ENCODE peak calls at places on chromosomes 5 and 9, in ten cellular contexts. E, H, M, R, I, D, O, V, X and K are unnamed samples.

GRCh38 chr5:134086943-134087305 is 27.6 kb upstream of the TCF7 start:
- DNase-seq in E (no peak), H (no peak), M (no peak), R (no peak), I (no peak), D (no peak), O (no peak), V (no peak), X (no peak), K (no peak)

GRCh38 chr9:110650261-110650660 is 18.3 kb upstream of the MUSK start:
- DNase-seq in E (no peak), H (no peak), M (peak), R (peak), I (no peak), D (no peak), O (no peak), V (no peak), X (no peak), K (no peak)

GRCh38 chr5:118802335-118802734 is 186.0 kb downstream of the DTWD2 start:
- DNase-seq in E (no peak), H (no peak), M (no peak), R (no peak), I (no peak), D (no peak), O (no peak), V (no peak), X (no peak), K (no peak)

GRCh38 chr9:131238402-131239021 is 37.8 kb downstream of the FAM78A start:
- DNase-seq in E (no peak), H (no peak), M (no peak), R (no peak), I (no peak), D (no peak), O (no peak), V (peak), X (no peak), K (no peak)

GRCh38 chr5:147578228-147579024 is 68.6 kb upstream of the DPYSL3 start:
- DNase-seq in E (no peak), H (peak), M (peak), R (peak), I (no peak), D (no peak), O (peak), V (no peak), X (peak), K (no peak)

GRCh38 chr5:59746261-59746765 is 147.2 kb downstream of the PDE4D start:
- DNase-seq in E (no peak), H (peak), M (peak), R (peak), I (no peak), D (no peak), O (no peak), V (no peak), X (peak), K (no peak)

GRCh38 chr5:144598451-144599068 is 427.9 kb downstream of the KCTD16 start:
- DNase-seq in E (no peak), H (no peak), M (no peak), R (no peak), I (no peak), D (no peak), O (peak), V (no peak), X (no peak), K (no peak)

GRCh38 chr5:120366047-120366446 is 98.1 kb upstream of the PRR16 start:
- DNase-seq in E (no peak), H (peak), M (no peak), R (peak), I (no peak), D (no peak), O (no peak), V (no peak), X (no peak), K (no peak)

GRCh38 chr5:179416114-179416730 is 71.0 kb upstream of the ADAMTS2 start:
- DNase-seq in E (no peak), H (no peak), M (no peak), R (no peak), I (peak), D (no peak), O (no peak), V (no peak), X (no peak), K (peak)

GRCh38 chr5:126023894-126024575 is 399.2 kb upstream of the GRAMD2B start:
- DNase-seq in E (no peak), H (no peak), M (no peak), R (no peak), I (no peak), D (no peak), O (no peak), V (no peak), X (no peak), K (no peak)

GRCh38 chr9:136379401-136379800 is 5.9 kb upstream of the CARD9 start:
- DNase-seq in E (no peak), H (no peak), M (no peak), R (no peak), I (no peak), D (no peak), O (no peak), V (no peak), X (no peak), K (no peak)

GRCh38 chr5:142323480-142324376 is 1.1 kb downstream of the SPRY4 start:
- DNase-seq in E (no peak), H (peak), M (peak), R (no peak), I (no peak), D (no peak), O (peak), V (no peak), X (peak), K (no peak)

GRCh38 chr5:200985-201384 is 9.7 kb downstream of the LRRC14B start:
- DNase-seq in E (no peak), H (no peak), M (no peak), R (no peak), I (no peak), D (no peak), O (no peak), V (no peak), X (no peak), K (no peak)

GRCh38 chr9:115630126-115630840 is 512.3 kb upstream of the TNC start:
- DNase-seq in E (no peak), H (no peak), M (no peak), R (no peak), I (no peak), D (no peak), O (no peak), V (no peak), X (no peak), K (no peak)

GRCh38 chr5:55603947-55604346 is 69.2 kb upstream of the PLPP1 start:
- DNase-seq in E (no peak), H (no peak), M (peak), R (peak), I (no peak), D (peak), O (no peak), V (no peak), X (no peak), K (no peak)

GRCh38 chr5:83414601-83415000 is 56.9 kb upstream of the VCAN start:
- DNase-seq in E (no peak), H (no peak), M (peak), R (peak), I (no peak), D (no peak), O (no peak), V (no peak), X (no peak), K (no peak)

GRCh38 chr5:77360969-77361368 is 131.1 kb downstream of the WDR41 start:
- DNase-seq in E (no peak), H (no peak), M (no peak), R (no peak), I (no peak), D (no peak), O (no peak), V (no peak), X (no peak), K (no peak)

GRCh38 chr5:149044453-149045117 is 18.3 kb downstream of the SH3TC2 start:
- DNase-seq in E (no peak), H (no peak), M (no peak), R (no peak), I (no peak), D (no peak), O (no peak), V (no peak), X (no peak), K (no peak)

GRCh38 chr9:123637940-123638634 is 282.1 kb downstream of the CRB2 start:
- DNase-seq in E (no peak), H (no peak), M (no peak), R (no peak), I (peak), D (no peak), O (no peak), V (peak), X (no peak), K (no peak)

DNA sequence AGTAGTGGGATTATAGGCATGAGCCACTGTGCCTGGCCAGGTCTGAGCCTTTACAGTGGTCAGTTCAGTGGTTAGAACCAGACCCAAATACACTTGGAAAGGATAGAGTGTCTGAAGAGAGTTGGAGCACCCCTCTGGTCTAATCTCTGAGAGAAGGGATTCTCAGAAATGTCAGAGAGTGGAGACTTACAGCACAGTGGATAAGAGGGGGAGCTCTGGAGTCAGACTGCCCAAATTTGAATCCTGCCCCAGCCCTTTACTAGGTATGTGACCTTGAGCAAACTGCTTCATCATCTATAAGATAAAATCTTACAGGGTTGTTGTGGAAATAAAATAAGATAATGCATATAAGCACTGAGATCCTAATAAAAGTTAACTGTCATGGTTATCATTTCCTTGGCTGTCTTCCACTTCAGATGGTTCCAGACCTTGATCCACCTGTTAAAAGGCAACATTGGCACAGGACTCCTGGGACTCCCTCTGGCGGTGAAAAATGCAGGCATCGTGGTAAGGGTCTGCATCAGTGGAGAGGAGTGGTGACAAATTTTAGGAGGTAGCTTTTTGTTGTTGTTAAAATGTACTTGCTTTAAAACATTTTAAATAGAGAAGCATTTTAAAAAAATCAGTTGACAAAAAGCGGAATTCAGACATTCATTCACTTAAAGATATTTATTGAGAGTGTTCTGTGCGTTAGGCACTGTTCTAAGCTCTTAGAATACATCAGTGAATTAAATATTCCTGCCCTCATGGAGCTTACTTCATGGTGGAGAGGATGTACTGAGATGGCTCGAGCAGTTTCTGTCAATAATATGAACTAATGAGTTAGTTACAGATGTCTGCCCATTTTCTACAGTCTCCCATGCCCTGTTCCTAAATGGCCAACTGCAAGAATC is 16.0 kb downstream of the SLC36A1 start:
- DNase-seq in E (peak), H (no peak), M (no peak), R (no peak), I (no peak), D (no peak), O (peak), V (no peak), X (no peak), K (no peak)
- TF ChIP-seq CTCF in E (peak), H (peak), M (peak), R (peak), I (peak), D (peak), O (peak), V (peak), X (peak), K (peak)

GRCh38 chr9:33264473-33265177 is at the start of the genes BAG1 and CHMP5:
- DNase-seq in E (peak), H (peak), M (peak), R (peak), I (peak), D (peak), O (peak), V (peak), X (peak), K (peak)
- TF ChIP-seq CTCF in E (peak), H (peak), M (peak), R (peak), I (peak), D (peak), O (peak), V (peak), X (no peak), K (peak)

DNA sequence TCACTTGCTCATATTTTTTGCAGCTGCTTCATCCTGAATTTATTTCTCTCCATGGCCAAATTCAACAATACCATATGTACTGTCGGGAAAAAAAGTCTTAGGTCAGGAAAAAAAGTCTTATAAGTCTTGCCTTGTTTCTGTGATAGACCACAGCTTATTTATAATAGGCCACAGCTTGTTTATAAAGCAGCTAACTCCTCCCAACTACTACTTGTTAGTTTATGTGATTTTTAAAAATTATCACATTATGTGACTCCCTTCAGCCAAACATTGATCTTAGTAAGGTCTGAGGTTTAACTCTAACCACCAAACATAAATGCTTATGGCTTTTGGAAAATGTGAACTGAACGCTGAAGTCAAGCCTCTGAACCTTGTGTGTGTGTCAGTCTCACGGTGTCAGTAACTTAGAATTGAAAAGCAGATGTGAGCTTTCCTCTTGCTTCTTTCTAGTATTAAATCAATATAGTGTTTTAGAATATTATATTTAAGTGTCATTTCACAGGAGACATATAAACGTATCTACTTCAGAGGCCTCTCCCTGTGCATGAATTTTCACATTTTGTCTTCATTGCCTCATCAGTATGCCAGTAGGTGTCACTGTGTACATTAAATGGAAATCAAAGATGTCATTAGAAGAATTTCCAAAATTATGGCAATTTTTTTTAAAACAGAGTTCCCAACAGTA is 51.3 kb downstream of the SNX24 start:
- DNase-seq in E (no peak), H (peak), M (peak), R (peak), I (no peak), D (no peak), O (no peak), V (peak), X (no peak), K (no peak)
- TF ChIP-seq CTCF in E (peak), H (peak), M (peak), R (peak), I (peak), D (peak), O (peak), V (peak), X (peak), K (peak)

GRCh38 chr5:172867761-172868435 is 33.8 kb downstream of the ERGIC1 start:
- DNase-seq in E (no peak), H (no peak), M (no peak), R (no peak), I (no peak), D (no peak), O (no peak), V (no peak), X (no peak), K (no peak)

GRCh38 chr5:172869734-172870133 is 35.7 kb downstream of the ERGIC1 start:
- DNase-seq in E (no peak), H (no peak), M (no peak), R (peak), I (no peak), D (no peak), O (no peak), V (no peak), X (no peak), K (no peak)

GRCh38 chr5:172870261-172870806 is 36.3 kb downstream of the ERGIC1 start:
- DNase-seq in E (no peak), H (peak), M (peak), R (peak), I (no peak), D (peak), O (no peak), V (peak), X (peak), K (no peak)

GRCh38 chr5:172868436-172868923 is 34.4 kb downstream of the ERGIC1 start:
- DNase-seq in E (no peak), H (peak), M (peak), R (peak), I (no peak), D (no peak), O (no peak), V (no peak), X (peak), K (no peak)

DNA sequence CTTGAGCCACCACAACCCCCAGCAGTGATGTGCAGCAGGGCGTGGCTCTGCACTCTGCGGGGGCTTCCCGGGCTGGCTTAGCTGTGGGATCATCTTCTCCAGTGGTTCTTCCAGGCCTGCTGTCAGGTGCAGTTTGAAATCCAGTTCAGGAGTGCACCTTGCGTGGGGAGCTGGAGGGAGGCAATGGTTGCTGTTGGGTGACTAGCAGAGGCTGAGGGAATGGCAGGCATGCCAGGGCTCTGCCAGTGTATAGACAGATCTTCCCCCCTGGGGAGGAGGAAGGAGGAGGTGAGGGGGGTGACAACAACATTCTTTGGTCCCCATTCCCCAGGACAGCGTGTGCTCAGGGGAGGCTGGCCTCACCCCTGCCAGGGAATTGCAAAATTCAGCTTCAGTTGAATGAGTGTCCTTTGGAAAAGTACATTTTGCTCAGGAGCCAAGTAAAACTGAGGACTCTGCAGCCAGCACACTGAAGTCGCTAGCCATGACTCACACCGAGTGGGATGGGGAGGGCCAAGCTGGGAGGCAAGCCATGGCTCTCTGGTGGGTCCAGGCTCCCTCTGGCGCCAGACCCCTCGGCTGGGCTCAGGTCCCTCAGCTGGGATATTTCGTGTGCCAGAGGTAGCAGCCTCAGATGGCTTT is 35.0 kb downstream of the ERGIC1 start:
- DNase-seq in E (peak), H (peak), M (peak), R (peak), I (peak), D (peak), O (no peak), V (peak), X (peak), K (no peak)
- TF ChIP-seq CTCF in E (no peak), H (peak), M (peak), R (peak), I (peak), D (peak), O (no peak), V (peak), X (no peak), K (no peak)

DNA sequence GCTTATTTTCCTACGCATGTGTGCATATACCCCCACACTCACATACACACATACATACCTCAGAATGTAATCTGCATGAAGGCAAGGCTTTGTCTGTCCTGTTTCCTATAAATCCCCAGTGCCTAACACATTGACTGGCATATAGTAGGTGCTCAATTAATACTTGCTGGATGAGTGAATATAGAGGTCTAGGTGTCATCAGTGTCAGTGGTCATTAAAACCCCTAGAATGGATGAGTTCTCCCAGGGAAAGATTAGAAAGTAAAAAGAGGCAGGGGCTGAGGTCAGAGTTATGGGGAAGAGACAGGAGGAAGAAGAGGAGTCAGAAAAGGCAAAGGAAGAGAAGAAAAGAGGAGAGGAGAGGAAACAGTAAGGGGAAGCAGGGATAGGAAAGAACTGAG is 4.7 kb downstream of the CPLX2 start:
- DNase-seq in E (no peak), H (no peak), M (no peak), R (no peak), I (no peak), D (no peak), O (no peak), V (no peak), X (no peak), K (no peak)
- TF ChIP-seq CTCF in E (no peak), H (no peak), M (no peak), R (no peak), I (no peak), D (no peak), O (no peak), V (no peak), X (no peak), K (no peak)

DNA sequence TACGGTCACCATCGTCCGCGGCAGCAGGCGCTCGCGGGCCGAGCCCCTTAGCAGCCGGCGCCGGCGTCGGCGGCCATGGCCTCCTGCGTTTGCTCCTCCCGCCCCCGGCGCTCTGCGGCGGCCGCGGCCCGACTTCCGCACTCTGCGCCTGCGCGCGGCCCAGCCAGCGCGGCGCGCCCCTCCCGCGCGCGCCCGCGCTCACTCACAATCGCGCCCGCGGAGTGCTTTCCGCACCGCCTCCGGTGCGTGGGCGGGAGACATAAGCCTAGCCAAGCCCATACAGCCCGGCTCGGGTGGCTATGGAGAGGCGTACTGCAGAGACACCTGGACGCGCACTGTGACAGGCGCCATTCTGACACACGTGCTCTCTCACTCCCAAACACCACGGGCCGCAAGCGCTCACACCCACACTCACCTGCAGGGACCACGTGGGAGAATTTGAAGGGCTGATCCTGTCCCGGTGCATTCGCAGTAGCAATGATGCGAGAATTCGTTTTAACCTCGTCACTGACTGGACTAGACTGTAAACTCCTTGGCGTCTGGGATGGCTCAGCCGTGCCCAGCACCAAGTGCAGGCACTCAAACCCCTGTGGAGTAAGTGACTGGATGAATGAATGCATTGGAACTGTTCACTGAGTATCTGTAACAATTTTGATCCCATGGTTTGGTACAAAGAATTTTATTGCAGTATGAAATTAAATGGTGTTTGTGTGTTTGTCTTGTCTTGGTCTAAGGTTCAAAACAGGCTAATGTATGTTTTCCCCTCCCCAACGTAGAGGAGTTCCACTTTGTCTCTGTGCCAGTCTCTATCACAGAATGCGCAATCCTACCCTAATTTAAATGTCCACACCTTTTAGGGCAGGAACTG is at the start of gene RNF145:
- DNase-seq in E (peak), H (peak), M (peak), R (peak), I (peak), D (peak), O (peak), V (peak), X (peak), K (peak)
- TF ChIP-seq CTCF in E (no peak), H (no peak), M (no peak), R (no peak), I (no peak), D (no peak), O (no peak), V (no peak), X (no peak), K (no peak)